ENCODE peak calls at places on chromosomes 11 and 22, in eight cellular contexts. One of them, this sample, is unnamed.

GRCh38 chr11:61969838-61970452 is 2.5 kb upstream of the FTH1 start:
- DNase-seq in epithelial cell of proximal tubule: no peak
- DNase-seq in mucosa of descending colon: no peak
- DNase-seq in colonic mucosa: no peak
- DNase-seq in dorsolateral prefrontal cortex: no peak
- DNase-seq in H1: no peak
- DNase-seq in HFF-Myc: no peak
- DNase-seq in IMR-90: peak; percentile 87
- DNase-seq in this sample: no peak

GRCh38 chr22:31425331-31426050 is 26.1 kb downstream of the DRG1 start:
- DNase-seq in mucosa of descending colon: no peak
- DNase-seq in epithelial cell of proximal tubule: no peak
- DNase-seq in H1: no peak
- DNase-seq in IMR-90: peak; percentile 12
- DNase-seq in HFF-Myc: no peak
- DNase-seq in colonic mucosa: no peak
- DNase-seq in dorsolateral prefrontal cortex: no peak
- DNase-seq in this sample: no peak

GRCh38 chr11:67287355-67288197 is 1.5 kb upstream of the ANKRD13D start:
- DNase-seq in IMR-90: no peak
- DNase-seq in mucosa of descending colon: no peak
- DNase-seq in H1: no peak
- DNase-seq in colonic mucosa: no peak
- DNase-seq in epithelial cell of proximal tubule: no peak
- DNase-seq in dorsolateral prefrontal cortex: no peak
- DNase-seq in HFF-Myc: no peak
- DNase-seq in this sample: no peak

GRCh38 chr22:31274017-31274416 is 18.3 kb downstream of the PIK3IP1 start:
- DNase-seq in HFF-Myc: no peak
- DNase-seq in epithelial cell of proximal tubule: no peak
- DNase-seq in mucosa of descending colon: no peak
- DNase-seq in H1: no peak
- DNase-seq in colonic mucosa: no peak
- DNase-seq in dorsolateral prefrontal cortex: no peak
- DNase-seq in IMR-90: no peak
- DNase-seq in this sample: no peak

GRCh38 chr11:33379931-33380330 is 122.8 kb downstream of the HIPK3 start:
- DNase-seq in IMR-90: no peak
- DNase-seq in mucosa of descending colon: no peak
- DNase-seq in colonic mucosa: no peak
- DNase-seq in dorsolateral prefrontal cortex: no peak
- DNase-seq in HFF-Myc: no peak
- DNase-seq in epithelial cell of proximal tubule: no peak
- DNase-seq in H1: no peak
- DNase-seq in this sample: no peak

GRCh38 chr11:128324531-128325141 is 262.7 kb downstream of the ETS1 start:
- DNase-seq in mucosa of descending colon: peak; percentile 38
- DNase-seq in H1: no peak
- DNase-seq in HFF-Myc: no peak
- DNase-seq in colonic mucosa: no peak
- DNase-seq in epithelial cell of proximal tubule: no peak
- DNase-seq in IMR-90: no peak
- DNase-seq in dorsolateral prefrontal cortex: no peak
- DNase-seq in this sample: no peak

GRCh38 chr11:4924239-4924638 is at the start of gene OR51G1:
- DNase-seq in H1: no peak
- DNase-seq in colonic mucosa: no peak
- DNase-seq in HFF-Myc: no peak
- DNase-seq in IMR-90: no peak
- DNase-seq in mucosa of descending colon: no peak
- DNase-seq in epithelial cell of proximal tubule: no peak
- DNase-seq in dorsolateral prefrontal cortex: no peak
- DNase-seq in this sample: no peak

GRCh38 chr11:130124096-130124495 is 35.5 kb upstream of the ST14 start:
- DNase-seq in HFF-Myc: peak; percentile 32
- DNase-seq in IMR-90: peak; percentile 89
- DNase-seq in dorsolateral prefrontal cortex: no peak
- DNase-seq in mucosa of descending colon: no peak
- DNase-seq in H1: no peak
- DNase-seq in colonic mucosa: no peak
- DNase-seq in epithelial cell of proximal tubule: peak; percentile 79
- DNase-seq in this sample: peak; percentile 48

GRCh38 chr11:10606536-10607208 is 38.2 kb upstream of the LYVE1 start:
- DNase-seq in H1: no peak
- DNase-seq in mucosa of descending colon: no peak
- DNase-seq in IMR-90: peak; percentile 86
- DNase-seq in epithelial cell of proximal tubule: peak; percentile 10
- DNase-seq in dorsolateral prefrontal cortex: no peak
- DNase-seq in HFF-Myc: no peak
- DNase-seq in colonic mucosa: peak; percentile 12
- DNase-seq in this sample: no peak

GRCh38 chr11:110356769-110357671 is 60.6 kb upstream of the RDX start:
- DNase-seq in H1: no peak
- DNase-seq in IMR-90: peak; percentile 29
- DNase-seq in colonic mucosa: no peak
- DNase-seq in mucosa of descending colon: no peak
- DNase-seq in dorsolateral prefrontal cortex: no peak
- DNase-seq in epithelial cell of proximal tubule: no peak
- DNase-seq in HFF-Myc: no peak
- DNase-seq in this sample: no peak

GRCh38 chr11:118998822-118999221 is 884 bp downstream of the CENATAC start:
- DNase-seq in colonic mucosa: no peak
- DNase-seq in HFF-Myc: peak; percentile 60
- DNase-seq in mucosa of descending colon: no peak
- DNase-seq in epithelial cell of proximal tubule: peak; percentile 69
- DNase-seq in IMR-90: peak; percentile 72
- DNase-seq in dorsolateral prefrontal cortex: no peak
- DNase-seq in H1: no peak
- DNase-seq in this sample: peak; percentile 39

GRCh38 chr11:14974723-14975587 is 2.8 kb upstream of the CALCA start:
- DNase-seq in HFF-Myc: no peak
- DNase-seq in mucosa of descending colon: peak; percentile 72
- DNase-seq in epithelial cell of proximal tubule: no peak
- DNase-seq in IMR-90: peak; percentile 20
- DNase-seq in H1: peak; percentile 85
- DNase-seq in dorsolateral prefrontal cortex: no peak
- DNase-seq in colonic mucosa: peak; percentile 55
- DNase-seq in this sample: no peak

GRCh38 chr11:13949876-13950275 is 12.6 kb upstream of the SPON1 start:
- DNase-seq in HFF-Myc: no peak
- DNase-seq in H1: no peak
- DNase-seq in epithelial cell of proximal tubule: no peak
- DNase-seq in colonic mucosa: no peak
- DNase-seq in IMR-90: no peak
- DNase-seq in dorsolateral prefrontal cortex: no peak
- DNase-seq in mucosa of descending colon: no peak
- DNase-seq in this sample: no peak

GRCh38 chr11:23961503-23962338 is 535.1 kb upstream of the LUZP2 start:
- DNase-seq in colonic mucosa: no peak
- DNase-seq in H1: no peak
- DNase-seq in epithelial cell of proximal tubule: no peak
- DNase-seq in dorsolateral prefrontal cortex: no peak
- DNase-seq in mucosa of descending colon: no peak
- DNase-seq in IMR-90: no peak
- DNase-seq in HFF-Myc: no peak
- DNase-seq in this sample: no peak

GRCh38 chr11:1825039-1825740 is 9.6 kb upstream of the SYT8 start:
- DNase-seq in H1: peak; percentile 91
- DNase-seq in dorsolateral prefrontal cortex: no peak
- DNase-seq in IMR-90: no peak
- DNase-seq in mucosa of descending colon: peak; percentile 66
- DNase-seq in HFF-Myc: no peak
- DNase-seq in colonic mucosa: peak; percentile 58
- DNase-seq in epithelial cell of proximal tubule: no peak
- DNase-seq in this sample: no peak

GRCh38 chr11:45921561-45922424 is 663 bp upstream of the LARGE2 start:
- DNase-seq in dorsolateral prefrontal cortex: no peak
- DNase-seq in colonic mucosa: peak; percentile 68
- DNase-seq in mucosa of descending colon: peak; percentile 39
- DNase-seq in IMR-90: no peak
- DNase-seq in H1: peak; percentile 94
- DNase-seq in HFF-Myc: no peak
- DNase-seq in epithelial cell of proximal tubule: no peak
- DNase-seq in this sample: no peak

GRCh38 chr11:73143126-73143838 is 1.2 kb upstream of the FCHSD2 start:
- DNase-seq in colonic mucosa: peak; percentile 43
- DNase-seq in dorsolateral prefrontal cortex: no peak
- DNase-seq in HFF-Myc: no peak
- DNase-seq in IMR-90: peak; percentile 58
- DNase-seq in epithelial cell of proximal tubule: no peak
- DNase-seq in H1: no peak
- DNase-seq in mucosa of descending colon: peak; percentile 59
- DNase-seq in this sample: no peak

GRCh38 chr11:914747-915493 is 4.3 kb upstream of the CHID1 start:
- DNase-seq in dorsolateral prefrontal cortex: no peak
- DNase-seq in H1: no peak
- DNase-seq in HFF-Myc: no peak
- DNase-seq in colonic mucosa: peak; percentile 38
- DNase-seq in mucosa of descending colon: peak; percentile 48
- DNase-seq in IMR-90: no peak
- DNase-seq in epithelial cell of proximal tubule: no peak
- DNase-seq in this sample: no peak

GRCh38 chr11:129733981-129734380 is 81.7 kb upstream of the TMEM45B start:
- DNase-seq in HFF-Myc: no peak
- DNase-seq in colonic mucosa: no peak
- DNase-seq in IMR-90: no peak
- DNase-seq in H1: no peak
- DNase-seq in mucosa of descending colon: no peak
- DNase-seq in epithelial cell of proximal tubule: no peak
- DNase-seq in dorsolateral prefrontal cortex: no peak
- DNase-seq in this sample: no peak

GRCh38 chr11:108666373-108666772 is 1.5 kb downstream of the DDX10 start:
- DNase-seq in mucosa of descending colon: no peak
- DNase-seq in colonic mucosa: no peak
- DNase-seq in HFF-Myc: no peak
- DNase-seq in IMR-90: no peak
- DNase-seq in dorsolateral prefrontal cortex: no peak
- DNase-seq in H1: no peak
- DNase-seq in epithelial cell of proximal tubule: no peak
- DNase-seq in this sample: no peak

GRCh38 chr11:34263462-34264186 is 94.2 kb downstream of the ABTB2 start:
- DNase-seq in H1: no peak
- DNase-seq in colonic mucosa: peak; percentile 82
- DNase-seq in mucosa of descending colon: peak; percentile 78
- DNase-seq in epithelial cell of proximal tubule: peak; percentile 72
- DNase-seq in dorsolateral prefrontal cortex: no peak
- DNase-seq in IMR-90: peak; percentile 82
- DNase-seq in HFF-Myc: peak; percentile 27
- DNase-seq in this sample: no peak

GRCh38 chr11:95577716-95578460 is 211.7 kb downstream of the FAM76B start:
- DNase-seq in H1: no peak
- DNase-seq in HFF-Myc: peak; percentile 49
- DNase-seq in IMR-90: peak; percentile 83
- DNase-seq in colonic mucosa: no peak
- DNase-seq in dorsolateral prefrontal cortex: no peak
- DNase-seq in epithelial cell of proximal tubule: peak; percentile 57
- DNase-seq in mucosa of descending colon: no peak
- DNase-seq in this sample: no peak
- TF ChIP-seq CTCF in H1: peak; percentile 30
- TF ChIP-seq CTCF in HFF-Myc: no peak
- TF ChIP-seq CTCF in IMR-90: no peak
- TF ChIP-seq CTCF in colonic mucosa: no peak
- TF ChIP-seq CTCF in dorsolateral prefrontal cortex: no peak
- TF ChIP-seq CTCF in epithelial cell of proximal tubule: no peak
- TF ChIP-seq CTCF in mucosa of descending colon: no peak
- TF ChIP-seq CTCF in this sample: no peak

GRCh38 chr22:45305456-45306065 is 4.2 kb upstream of the FAM118A start:
- DNase-seq in colonic mucosa: no peak
- DNase-seq in mucosa of descending colon: peak; percentile 61
- DNase-seq in HFF-Myc: no peak
- DNase-seq in IMR-90: no peak
- DNase-seq in epithelial cell of proximal tubule: no peak
- DNase-seq in dorsolateral prefrontal cortex: no peak
- DNase-seq in H1: no peak
- DNase-seq in this sample: no peak

GRCh38 chr22:45302751-45303150 is 7.0 kb upstream of the FAM118A start:
- DNase-seq in epithelial cell of proximal tubule: no peak
- DNase-seq in HFF-Myc: no peak
- DNase-seq in H1: no peak
- DNase-seq in mucosa of descending colon: peak; percentile 56
- DNase-seq in dorsolateral prefrontal cortex: no peak
- DNase-seq in IMR-90: no peak
- DNase-seq in colonic mucosa: no peak
- DNase-seq in this sample: no peak

GRCh38 chr22:45304971-45305370 is 4.8 kb upstream of the FAM118A start:
- DNase-seq in dorsolateral prefrontal cortex: no peak
- DNase-seq in epithelial cell of proximal tubule: no peak
- DNase-seq in IMR-90: no peak
- DNase-seq in H1: no peak
- DNase-seq in HFF-Myc: no peak
- DNase-seq in mucosa of descending colon: no peak
- DNase-seq in colonic mucosa: no peak
- DNase-seq in this sample: no peak

GRCh38 chr22:45298934-45299505 is 10.7 kb upstream of the FAM118A start:
- DNase-seq in IMR-90: peak; percentile 11
- DNase-seq in colonic mucosa: no peak
- DNase-seq in dorsolateral prefrontal cortex: no peak
- DNase-seq in epithelial cell of proximal tubule: no peak
- DNase-seq in HFF-Myc: no peak
- DNase-seq in mucosa of descending colon: no peak
- DNase-seq in H1: no peak
- DNase-seq in this sample: no peak

DNA sequence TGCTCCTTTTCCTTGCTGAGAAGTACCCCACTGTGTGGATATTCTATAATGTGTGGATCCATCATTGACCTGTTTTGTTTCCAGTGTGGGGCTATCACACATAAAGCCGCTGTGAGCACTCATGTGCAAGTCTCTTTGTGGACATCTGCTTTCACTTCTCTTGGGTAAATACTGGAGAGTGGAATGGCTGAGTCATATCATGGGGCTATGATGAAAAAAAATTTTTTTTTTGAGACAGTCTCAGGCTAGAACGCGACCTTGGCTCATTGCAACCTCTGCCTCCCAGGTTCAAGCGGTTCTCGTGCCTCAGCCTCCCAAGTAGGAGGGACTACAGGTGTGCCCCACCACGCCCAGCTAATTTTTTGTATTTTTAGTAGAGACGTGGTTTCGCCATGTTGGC is 7.7 kb upstream of the FAM118A start:
- DNase-seq in colonic mucosa: no peak
- DNase-seq in HFF-Myc: peak; percentile 84
- DNase-seq in mucosa of descending colon: no peak
- DNase-seq in IMR-90: peak; percentile 88
- DNase-seq in H1: no peak
- DNase-seq in epithelial cell of proximal tubule: no peak
- DNase-seq in dorsolateral prefrontal cortex: no peak
- DNase-seq in this sample: no peak
- TF ChIP-seq CTCF in colonic mucosa: no peak
- TF ChIP-seq CTCF in HFF-Myc: no peak
- TF ChIP-seq CTCF in mucosa of descending colon: no peak
- TF ChIP-seq CTCF in IMR-90: no peak
- TF ChIP-seq CTCF in H1: no peak
- TF ChIP-seq CTCF in epithelial cell of proximal tubule: no peak
- TF ChIP-seq CTCF in dorsolateral prefrontal cortex: no peak
- TF ChIP-seq CTCF in this sample: no peak

GRCh38 chr11:113881856-113882255 is 6.5 kb upstream of the USP28 start:
- DNase-seq in colonic mucosa: no peak
- DNase-seq in HFF-Myc: no peak
- DNase-seq in H1: no peak
- DNase-seq in epithelial cell of proximal tubule: no peak
- DNase-seq in IMR-90: no peak
- DNase-seq in mucosa of descending colon: no peak
- DNase-seq in dorsolateral prefrontal cortex: no peak
- DNase-seq in this sample: no peak
- TF ChIP-seq CTCF in colonic mucosa: no peak
- TF ChIP-seq CTCF in HFF-Myc: no peak
- TF ChIP-seq CTCF in H1: no peak
- TF ChIP-seq CTCF in epithelial cell of proximal tubule: no peak
- TF ChIP-seq CTCF in IMR-90: no peak
- TF ChIP-seq CTCF in mucosa of descending colon: no peak
- TF ChIP-seq CTCF in dorsolateral prefrontal cortex: no peak
- TF ChIP-seq CTCF in this sample: no peak

GRCh38 chr11:85767277-85767676 is 43.7 kb downstream of the SYTL2 start:
- DNase-seq in H1: no peak
- DNase-seq in IMR-90: no peak
- DNase-seq in mucosa of descending colon: no peak
- DNase-seq in dorsolateral prefrontal cortex: no peak
- DNase-seq in epithelial cell of proximal tubule: peak; percentile 58
- DNase-seq in HFF-Myc: no peak
- DNase-seq in colonic mucosa: no peak
- DNase-seq in this sample: no peak
- TF ChIP-seq CTCF in H1: no peak
- TF ChIP-seq CTCF in IMR-90: no peak
- TF ChIP-seq CTCF in mucosa of descending colon: no peak
- TF ChIP-seq CTCF in dorsolateral prefrontal cortex: no peak
- TF ChIP-seq CTCF in epithelial cell of proximal tubule: no peak
- TF ChIP-seq CTCF in HFF-Myc: no peak
- TF ChIP-seq CTCF in colonic mucosa: no peak
- TF ChIP-seq CTCF in this sample: no peak

This sample was measured in omental fat pad.